ENCODE peak calls at places on chromosomes 3 and 15, in four cellular contexts. A is breast epithelium; N is CD8-positive, alpha-beta T cell; Z is DND-41. E is an unnamed sample.

GRCh38 chr3:124395584-124396340 is 334.5 kb upstream of the UMPS start:
- DNase-seq in A (no peak), Z (no peak), N (no peak), E (no peak)

GRCh38 chr3:57803647-57804081 is 47.6 kb downstream of the SLMAP start:
- DNase-seq in Z (no peak), N (no peak), A (no peak), E (no peak)

GRCh38 chr3:153287017-153287416 is 125.0 kb downstream of the RAP2B start:
- DNase-seq in A (no peak), Z (no peak), N (no peak), E (no peak)

GRCh38 chr3:197186887-197187588 is 111.4 kb downstream of the DLG1 start:
- DNase-seq in A (no peak), Z (peak; percentile 16), N (no peak), E (no peak)

GRCh38 chr3:99877180-99877579 is 59.5 kb downstream of the CMSS1 start:
- DNase-seq in Z (no peak), A (no peak), N (no peak), E (no peak)

GRCh38 chr3:162643245-162643644 is 1146.6 kb downstream of the OTOL1 start:
- DNase-seq in N (no peak), A (no peak), Z (peak; percentile 38), E (no peak)

GRCh38 chr3:167754049-167754448 is 18.5 kb downstream of the SERPINI1 start:
- DNase-seq in A (no peak), Z (no peak), N (no peak), E (no peak)

GRCh38 chr15:64634020-64634419 is 141.4 kb downstream of the RBPMS2 start:
- DNase-seq in A (no peak), Z (peak; percentile 70), N (peak; percentile 60), E (no peak)

GRCh38 chr3:108475220-108475782 is 35.1 kb downstream of the MYH15 start:
- DNase-seq in A (no peak), Z (no peak), N (no peak), E (no peak)

DNA sequence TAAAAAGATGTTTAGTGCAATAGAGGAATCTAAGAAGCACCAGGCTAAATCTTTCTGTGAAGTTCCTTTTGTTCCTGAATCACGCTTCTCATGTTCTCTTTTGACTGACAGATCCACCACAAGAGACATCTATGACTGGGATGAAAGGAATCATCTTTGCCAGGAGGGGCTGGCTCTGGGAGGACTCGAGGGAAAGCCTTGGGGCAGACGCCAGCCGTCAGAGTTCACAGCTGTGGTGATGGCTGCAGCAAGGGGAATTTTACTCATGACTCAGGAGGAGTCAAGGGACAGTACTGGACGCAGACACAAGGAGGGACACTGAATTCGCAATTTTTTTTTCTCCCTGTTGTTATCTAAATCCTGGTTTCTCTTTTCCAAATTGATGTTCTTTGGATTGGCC is 38.7 kb downstream of the C3orf38 start:
- DNase-seq in Z (no peak), A (no peak), N (no peak), E (peak; percentile 23)
- H3K4me3 ChIP-seq in Z (no peak overlapping the region), A (no peak overlapping the region), N (no peak overlapping the region), E (peak overlapping the region; percentile 10)

GRCh38 chr3:148975696-148976095 is 15.6 kb upstream of the GYG1 start:
- DNase-seq in Z (no peak), A (no peak), N (no peak), E (no peak)

GRCh38 chr3:148974726-148975125 is 16.6 kb upstream of the GYG1 start:
- DNase-seq in A (no peak), Z (no peak), N (no peak), E (no peak)

GRCh38 chr3:148971819-148972218 is 19.5 kb upstream of the GYG1 start:
- DNase-seq in Z (no peak), N (no peak), A (no peak), E (no peak)

GRCh38 chr3:148970311-148970710 is 21.0 kb upstream of the GYG1 start:
- DNase-seq in N (no peak), Z (no peak), A (no peak), E (no peak)

GRCh38 chr3:148975277-148975676 is 16.1 kb upstream of the GYG1 start:
- DNase-seq in A (no peak), N (no peak), Z (no peak), E (no peak)
- TF ChIP-seq CTCF in A (no peak), N (no peak), Z (no peak), E (no peak)

DNA sequence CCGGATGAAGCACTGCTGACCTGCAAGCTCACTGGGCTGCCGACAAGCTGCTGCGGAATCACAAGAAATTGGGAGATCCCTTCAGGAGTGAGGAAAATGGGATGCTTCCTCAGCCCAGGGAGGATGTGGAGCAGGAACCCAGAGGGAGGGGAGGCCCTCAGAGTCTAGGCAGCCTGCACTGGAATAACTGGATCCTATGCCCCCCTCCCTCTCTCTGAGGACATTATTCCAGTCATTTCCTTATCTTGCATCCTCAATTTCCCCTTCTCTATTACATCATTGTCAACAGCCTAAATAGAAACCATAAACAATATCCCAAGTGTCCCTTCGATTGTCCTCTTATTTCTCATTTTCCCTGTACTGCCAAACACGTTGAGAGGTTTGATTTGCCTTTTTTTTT is 169.0 kb downstream of the OPA1 start:
- DNase-seq in Z (no peak), N (no peak), A (no peak), E (no peak)
- H3K27me3 ChIP-seq in Z (peaks cover 4% of the 10 kb centered on the region), N (no peaks in the 10 kb centered on the region), A (no peaks in the 10 kb centered on the region), E (no peaks in the 10 kb centered on the region)

GRCh38 chr3:16071246-16071645 is 103.2 kb upstream of the GALNT15 start:
- DNase-seq in N (no peak), Z (no peak), A (no peak), E (no peak)

GRCh38 chr3:16072420-16073110 is 101.9 kb upstream of the GALNT15 start:
- DNase-seq in N (no peak), Z (no peak), A (no peak), E (no peak)

GRCh38 chr3:16069149-16069922 is 105.1 kb upstream of the GALNT15 start:
- DNase-seq in Z (no peak), N (no peak), A (no peak), E (no peak)

GRCh38 chr3:16073218-16073617 is 101.3 kb upstream of the GALNT15 start:
- DNase-seq in N (no peak), A (no peak), Z (no peak), E (no peak)

GRCh38 chr3:16070707-16071106 is 103.8 kb upstream of the GALNT15 start:
- DNase-seq in A (no peak), N (no peak), Z (no peak), E (no peak)
- H3K4me3 ChIP-seq in A (no peak overlapping the region), N (no peak overlapping the region), Z (no peak overlapping the region), E (no peak overlapping the region)

GRCh38 chr3:17891139-17891850 is 148.9 kb upstream of the TBC1D5 start:
- DNase-seq in A (no peak), N (no peak), Z (no peak), E (no peak)

GRCh38 chr3:17894434-17895060 is 152.1 kb upstream of the TBC1D5 start:
- DNase-seq in A (no peak), N (no peak), Z (peak; percentile 83), E (no peak)
- TF ChIP-seq CTCF in A (no peak), N (peak; percentile 17), Z (peak; percentile 78), E (no peak)

GRCh38 chr3:38840987-38841386 is 25.0 kb upstream of the SCN10A start:
- DNase-seq in N (no peak), A (no peak), Z (no peak), E (no peak)
- H3K27me3 ChIP-seq in N (no peaks in the 10 kb centered on the region), A (no peaks in the 10 kb centered on the region), Z (peaks cover 12% of the 10 kb centered on the region), E (peaks cover 5% of the 10 kb centered on the region)

GRCh38 chr3:101851833-101852232 is 2.5 kb downstream of the NFKBIZ start:
- DNase-seq in N (no peak), A (no peak), Z (no peak), E (no peak)
- H3K4me3 ChIP-seq in N (peak overlapping the region; percentile 92), A (peak overlapping the region; percentile 79), Z (no peak overlapping the region), E (no peak overlapping the region)